ENCODE peak calls at places on chromosomes 6 and 20, in seven cellular contexts. One of them, this sample, is unnamed.

GRCh38 chr6:73249998-73250397 is 13.0 kb downstream of the KHDC1 start:
- DNase-seq in A549: no peak
- DNase-seq in neural progenitor cell: no peak
- DNase-seq in breast epithelium: no peak
- DNase-seq in IMR-90: no peak
- DNase-seq in PC-9: no peak
- DNase-seq in left ventricle myocardium inferior: no peak
- DNase-seq in this sample: no peak

GRCh38 chr6:12007915-12008286 is 4.2 kb upstream of the HIVEP1 start:
- DNase-seq in PC-9: no peak
- DNase-seq in neural progenitor cell: no peak
- DNase-seq in breast epithelium: no peak
- DNase-seq in A549: no peak
- DNase-seq in IMR-90: no peak
- DNase-seq in left ventricle myocardium inferior: no peak
- DNase-seq in this sample: no peak

GRCh38 chr6:12174878-12175277 is 115.3 kb upstream of the EDN1 start:
- DNase-seq in IMR-90: peak; percentile 54
- DNase-seq in neural progenitor cell: no peak
- DNase-seq in PC-9: no peak
- DNase-seq in left ventricle myocardium inferior: no peak
- DNase-seq in breast epithelium: no peak
- DNase-seq in A549: peak; percentile 11
- DNase-seq in this sample: peak; percentile 49

GRCh38 chr20:61253264-61253639 is 1.2 kb downstream of the CDH4 start:
- DNase-seq in A549: peak; percentile 45
- DNase-seq in left ventricle myocardium inferior: no peak
- DNase-seq in breast epithelium: no peak
- DNase-seq in IMR-90: peak; percentile 45
- DNase-seq in PC-9: no peak
- DNase-seq in neural progenitor cell: peak; percentile 84
- DNase-seq in this sample: peak; percentile 71

GRCh38 chr6:45074423-45074822 is 253.7 kb upstream of the RUNX2 start:
- DNase-seq in A549: no peak
- DNase-seq in left ventricle myocardium inferior: no peak
- DNase-seq in PC-9: no peak
- DNase-seq in neural progenitor cell: no peak
- DNase-seq in breast epithelium: no peak
- DNase-seq in IMR-90: no peak
- DNase-seq in this sample: no peak

GRCh38 chr20:45911486-45912343 is at the start of gene PLTP:
- DNase-seq in left ventricle myocardium inferior: peak; percentile 82
- DNase-seq in neural progenitor cell: peak; percentile 89
- DNase-seq in PC-9: peak; percentile 75
- DNase-seq in IMR-90: peak; percentile 57
- DNase-seq in A549: no peak
- DNase-seq in breast epithelium: peak; percentile 42
- DNase-seq in this sample: no peak

GRCh38 chr6:141244366-141244765 is 888.4 kb upstream of the GJE1 start:
- DNase-seq in left ventricle myocardium inferior: no peak
- DNase-seq in A549: no peak
- DNase-seq in PC-9: no peak
- DNase-seq in IMR-90: no peak
- DNase-seq in neural progenitor cell: no peak
- DNase-seq in breast epithelium: no peak
- DNase-seq in this sample: no peak

GRCh38 chr6:134424131-134424794 is 106.4 kb upstream of the SGK1 start:
- DNase-seq in neural progenitor cell: no peak
- DNase-seq in left ventricle myocardium inferior: no peak
- DNase-seq in breast epithelium: no peak
- DNase-seq in IMR-90: no peak
- DNase-seq in A549: no peak
- DNase-seq in PC-9: no peak
- DNase-seq in this sample: no peak

GRCh38 chr6:130306377-130306776 is 59.4 kb upstream of the TMEM200A start:
- DNase-seq in left ventricle myocardium inferior: no peak
- DNase-seq in breast epithelium: no peak
- DNase-seq in IMR-90: peak; percentile 17
- DNase-seq in A549: no peak
- DNase-seq in PC-9: no peak
- DNase-seq in neural progenitor cell: no peak
- DNase-seq in this sample: no peak

GRCh38 chr6:8905647-8906231 is 470.4 kb upstream of the SLC35B3 start:
- DNase-seq in breast epithelium: no peak
- DNase-seq in A549: no peak
- DNase-seq in IMR-90: no peak
- DNase-seq in left ventricle myocardium inferior: no peak
- DNase-seq in neural progenitor cell: no peak
- DNase-seq in PC-9: no peak
- DNase-seq in this sample: no peak

GRCh38 chr6:89008299-89008698 is 44.9 kb upstream of the RNGTT start:
- DNase-seq in IMR-90: no peak
- DNase-seq in left ventricle myocardium inferior: no peak
- DNase-seq in breast epithelium: no peak
- DNase-seq in A549: no peak
- DNase-seq in PC-9: no peak
- DNase-seq in neural progenitor cell: no peak
- DNase-seq in this sample: no peak

GRCh38 chr20:9200620-9201019 is 131.7 kb downstream of the PLCB4 start:
- DNase-seq in A549: peak; percentile 96
- DNase-seq in IMR-90: peak; percentile 68
- DNase-seq in left ventricle myocardium inferior: no peak
- DNase-seq in neural progenitor cell: no peak
- DNase-seq in PC-9: peak; percentile 29
- DNase-seq in breast epithelium: no peak
- DNase-seq in this sample: peak; percentile 51

GRCh38 chr6:127207591-127208120 is 59.0 kb upstream of the RNF146 start:
- DNase-seq in neural progenitor cell: no peak
- DNase-seq in breast epithelium: no peak
- DNase-seq in PC-9: no peak
- DNase-seq in IMR-90: peak; percentile 61
- DNase-seq in left ventricle myocardium inferior: no peak
- DNase-seq in A549: no peak
- DNase-seq in this sample: no peak

GRCh38 chr6:1188199-1188598 is 123.7 kb upstream of the FOXQ1 start:
- DNase-seq in neural progenitor cell: no peak
- DNase-seq in IMR-90: no peak
- DNase-seq in left ventricle myocardium inferior: no peak
- DNase-seq in PC-9: no peak
- DNase-seq in A549: no peak
- DNase-seq in breast epithelium: no peak
- DNase-seq in this sample: no peak

GRCh38 chr6:40543133-40543532 is 44.0 kb downstream of the LRFN2 start:
- DNase-seq in PC-9: no peak
- DNase-seq in A549: no peak
- DNase-seq in left ventricle myocardium inferior: no peak
- DNase-seq in breast epithelium: no peak
- DNase-seq in neural progenitor cell: no peak
- DNase-seq in IMR-90: no peak
- DNase-seq in this sample: no peak

GRCh38 chr20:33663161-33664084 is 1.3 kb downstream of the C20orf144 start:
- DNase-seq in A549: peak; percentile 68
- DNase-seq in neural progenitor cell: peak; percentile 94
- DNase-seq in PC-9: peak; percentile 80
- DNase-seq in left ventricle myocardium inferior: peak; percentile 86
- DNase-seq in breast epithelium: no peak
- DNase-seq in IMR-90: peak; percentile 60
- DNase-seq in this sample: peak; percentile 88

GRCh38 chr6:32666420-32667300 is at the start of gene HLA-DQB1:
- DNase-seq in left ventricle myocardium inferior: no peak
- DNase-seq in IMR-90: no peak
- DNase-seq in A549: peak; percentile 11
- DNase-seq in PC-9: peak; percentile 29
- DNase-seq in breast epithelium: no peak
- DNase-seq in neural progenitor cell: peak; percentile 79
- DNase-seq in this sample: peak; percentile 51

DNA sequence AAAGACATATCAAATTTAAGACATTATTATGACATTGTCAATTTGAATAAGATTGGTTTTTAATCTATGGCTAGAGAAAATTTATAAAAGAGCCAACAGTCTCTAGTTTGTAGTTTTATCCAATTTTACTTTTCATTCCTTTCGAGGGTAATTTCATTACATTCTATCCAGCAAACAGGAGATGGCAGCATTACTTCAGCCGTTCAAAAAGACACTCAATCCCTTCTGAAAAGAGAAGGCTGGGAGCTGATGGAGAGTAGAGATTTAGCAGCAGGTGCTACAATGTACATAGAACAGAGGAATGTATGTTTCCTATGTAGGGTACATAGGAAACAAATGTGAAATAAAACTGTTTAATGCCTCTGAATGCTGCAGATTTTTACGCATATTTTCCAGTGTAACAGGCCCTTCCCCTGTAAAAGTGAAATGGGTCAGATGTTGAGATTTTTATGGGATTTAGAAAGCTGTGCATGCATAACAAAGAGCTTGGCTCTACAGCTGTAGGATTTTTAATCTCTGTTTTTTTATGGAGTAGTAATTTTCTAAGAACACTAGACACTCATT is 15.9 kb downstream of the RPS12 start:
- DNase-seq in breast epithelium: no peak
- DNase-seq in neural progenitor cell: peak; percentile 79
- DNase-seq in left ventricle myocardium inferior: no peak
- DNase-seq in IMR-90: peak; percentile 59
- DNase-seq in PC-9: no peak
- DNase-seq in A549: peak; percentile 35
- DNase-seq in this sample: no peak
- TF ChIP-seq CTCF in breast epithelium: peak; percentile 25
- TF ChIP-seq CTCF in neural progenitor cell: peak; percentile 87
- TF ChIP-seq CTCF in left ventricle myocardium inferior: peak; percentile 58
- TF ChIP-seq CTCF in IMR-90: peak; percentile 74
- TF ChIP-seq CTCF in PC-9: peak; percentile 85
- TF ChIP-seq CTCF in A549: peak; percentile 65
- TF ChIP-seq CTCF in this sample: peak; percentile 34

DNA sequence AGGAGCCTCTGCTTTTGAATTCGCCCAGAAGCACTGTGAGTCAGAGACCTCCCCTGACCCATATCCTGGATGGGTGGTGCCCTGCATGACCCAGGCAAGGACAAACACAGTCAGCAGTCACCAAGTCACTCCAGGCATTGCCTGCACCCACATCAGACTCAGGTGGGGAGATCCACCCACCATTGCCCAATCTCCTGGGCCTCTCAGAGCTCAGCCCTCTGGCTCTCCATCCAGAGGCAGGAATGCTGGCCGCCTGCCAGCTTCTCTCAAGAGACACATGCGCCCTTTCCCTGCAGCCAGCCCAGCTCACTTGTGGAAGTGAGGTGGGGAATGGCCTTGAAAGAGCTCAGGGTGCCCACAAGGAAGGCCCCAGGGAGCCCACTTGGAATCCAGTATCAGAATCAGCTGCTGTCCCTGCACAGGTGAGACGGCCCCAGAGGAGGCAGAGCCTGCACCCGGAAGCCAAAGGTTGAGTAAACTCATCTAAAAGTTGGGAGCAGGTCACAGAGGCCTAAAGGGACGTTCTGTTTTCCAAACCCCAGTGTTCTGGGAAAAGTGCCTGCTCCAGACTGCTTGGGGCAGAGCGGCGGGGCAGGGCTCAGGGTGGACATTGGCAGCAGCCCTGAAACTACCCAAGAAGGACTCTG is 129.8 kb downstream of the PREX1 start:
- DNase-seq in left ventricle myocardium inferior: peak; percentile 85
- DNase-seq in PC-9: peak; percentile 95
- DNase-seq in A549: peak; percentile 56
- DNase-seq in neural progenitor cell: no peak
- DNase-seq in IMR-90: peak; percentile 64
- DNase-seq in breast epithelium: peak; percentile 81
- DNase-seq in this sample: peak; percentile 99
- H3K27ac ChIP-seq in left ventricle myocardium inferior: peak overlapping the region; percentile 75
- H3K27ac ChIP-seq in PC-9: peak overlapping the region; percentile 59
- H3K27ac ChIP-seq in A549: peak overlapping the region; percentile 57
- H3K27ac ChIP-seq in neural progenitor cell: no peak overlapping the region
- H3K27ac ChIP-seq in IMR-90: no peak overlapping the region
- H3K27ac ChIP-seq in breast epithelium: peak overlapping the region; percentile 69
- H3K27ac ChIP-seq in this sample: peak overlapping the region; percentile 58

GRCh38 chr20:43442310-43442880 is 15.3 kb upstream of the SRSF6 start:
- DNase-seq in IMR-90: peak; percentile 27
- DNase-seq in A549: peak; percentile 63
- DNase-seq in left ventricle myocardium inferior: no peak
- DNase-seq in PC-9: no peak
- DNase-seq in neural progenitor cell: no peak
- DNase-seq in breast epithelium: no peak
- DNase-seq in this sample: no peak
- TF ChIP-seq CTCF in IMR-90: peak; percentile 24
- TF ChIP-seq CTCF in A549: no peak
- TF ChIP-seq CTCF in left ventricle myocardium inferior: no peak
- TF ChIP-seq CTCF in PC-9: peak; percentile 43
- TF ChIP-seq CTCF in neural progenitor cell: peak; percentile 21
- TF ChIP-seq CTCF in breast epithelium: no peak
- TF ChIP-seq CTCF in this sample: no peak

GRCh38 chr20:62354811-62355341 is 12.2 kb downstream of the LAMA5 start:
- DNase-seq in PC-9: no peak
- DNase-seq in neural progenitor cell: no peak
- DNase-seq in IMR-90: no peak
- DNase-seq in breast epithelium: no peak
- DNase-seq in left ventricle myocardium inferior: no peak
- DNase-seq in A549: peak; percentile 49
- DNase-seq in this sample: no peak

GRCh38 chr20:62352402-62353288 is 14.5 kb downstream of the LAMA5 start:
- DNase-seq in left ventricle myocardium inferior: peak; percentile 88
- DNase-seq in A549: peak; percentile 93
- DNase-seq in IMR-90: no peak
- DNase-seq in breast epithelium: peak; percentile 92
- DNase-seq in PC-9: peak; percentile 89
- DNase-seq in neural progenitor cell: no peak
- DNase-seq in this sample: peak; percentile 86

GRCh38 chr20:62355527-62356142 is 11.5 kb downstream of the LAMA5 start:
- DNase-seq in neural progenitor cell: peak; percentile 43
- DNase-seq in A549: peak; percentile 91
- DNase-seq in left ventricle myocardium inferior: peak; percentile 73
- DNase-seq in IMR-90: no peak
- DNase-seq in breast epithelium: no peak
- DNase-seq in PC-9: peak; percentile 68
- DNase-seq in this sample: no peak

GRCh38 chr20:62353289-62354030 is 13.7 kb downstream of the LAMA5 start:
- DNase-seq in A549: no peak
- DNase-seq in breast epithelium: no peak
- DNase-seq in PC-9: no peak
- DNase-seq in IMR-90: no peak
- DNase-seq in left ventricle myocardium inferior: no peak
- DNase-seq in neural progenitor cell: no peak
- DNase-seq in this sample: no peak

DNA sequence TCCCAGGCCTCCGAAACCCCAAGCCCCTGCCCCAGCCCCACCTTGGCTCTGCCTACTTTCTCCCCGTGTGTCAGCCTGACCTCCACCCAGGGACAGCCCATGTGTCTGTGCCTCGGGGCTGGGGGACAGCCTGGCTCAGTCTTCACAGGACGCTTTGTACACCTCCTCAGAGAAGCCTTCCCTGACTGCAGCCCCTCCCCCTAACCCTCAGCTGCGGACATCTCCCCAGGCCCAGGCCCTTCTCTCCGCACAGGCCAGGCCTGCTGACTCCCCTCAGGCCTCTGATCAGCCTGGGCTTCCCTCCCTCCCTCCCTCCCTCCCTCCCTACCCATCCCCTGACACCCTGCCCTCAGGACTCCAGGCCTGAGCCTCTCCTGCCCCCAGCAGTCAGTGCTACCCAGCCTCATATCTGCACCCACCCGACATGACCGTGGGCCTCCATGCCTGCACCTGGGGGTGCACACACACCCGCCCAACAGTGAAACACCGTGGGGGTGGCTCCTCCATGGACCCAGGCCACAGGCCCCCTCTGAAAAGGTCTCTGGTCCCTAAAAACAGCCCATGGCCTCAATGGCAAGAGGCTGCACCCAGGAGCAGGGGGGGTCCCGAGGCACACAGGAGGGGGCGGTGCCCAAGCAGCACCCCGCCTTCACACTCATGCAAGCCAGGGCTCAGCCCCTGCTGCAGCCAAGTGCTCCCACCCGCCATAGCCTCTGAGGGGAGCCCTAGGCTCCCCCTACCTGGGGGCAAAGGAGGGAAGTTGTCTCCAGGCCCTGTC is 12.9 kb downstream of the LAMA5 start:
- DNase-seq in left ventricle myocardium inferior: no peak
- DNase-seq in PC-9: no peak
- DNase-seq in neural progenitor cell: no peak
- DNase-seq in IMR-90: no peak
- DNase-seq in A549: peak; percentile 59
- DNase-seq in breast epithelium: no peak
- DNase-seq in this sample: no peak
- H3K27ac ChIP-seq in left ventricle myocardium inferior: peak overlapping the region; percentile 98
- H3K27ac ChIP-seq in PC-9: peak overlapping the region; percentile 87
- H3K27ac ChIP-seq in neural progenitor cell: peak overlapping the region; percentile 59
- H3K27ac ChIP-seq in IMR-90: no peak overlapping the region
- H3K27ac ChIP-seq in A549: peak overlapping the region; percentile 97
- H3K27ac ChIP-seq in breast epithelium: peak overlapping the region; percentile 79
- H3K27ac ChIP-seq in this sample: peak overlapping the region; percentile 100